ENCODE peak calls at places on chromosomes 12 and 14, in nine cellular contexts. One of them, this sample, is unnamed.

GRCh38 chr14:78576437-78577166 is 406.4 kb downstream of the NRXN3 start:
- DNase-seq in OCI-M1: no peak
- DNase-seq in dorsolateral prefrontal cortex: no peak
- DNase-seq in C1 segment of cervical spinal cord: no peak
- DNase-seq in RWPE1: no peak
- DNase-seq in mesendoderm: no peak
- DNase-seq in H9: no peak
- DNase-seq in NCI-H1092 treated with DMSO at 0.1 percent for 48 hours: no peak
- DNase-seq in retina: no peak
- DNase-seq in this sample: no peak

GRCh38 chr12:87413784-87414183 is 615.4 kb downstream of the C12orf50 start:
- DNase-seq in OCI-M1: no peak
- DNase-seq in C1 segment of cervical spinal cord: no peak
- DNase-seq in NCI-H1092 treated with DMSO at 0.1 percent for 48 hours: no peak
- DNase-seq in mesendoderm: no peak
- DNase-seq in dorsolateral prefrontal cortex: no peak
- DNase-seq in retina: no peak
- DNase-seq in H9: no peak
- DNase-seq in RWPE1: no peak
- DNase-seq in this sample: no peak

GRCh38 chr12:108565976-108566375 is 3.6 kb downstream of the ISCU start:
- DNase-seq in retina: no peak
- DNase-seq in OCI-M1: no peak
- DNase-seq in dorsolateral prefrontal cortex: peak; percentile 26
- DNase-seq in H9: no peak
- DNase-seq in RWPE1: peak; percentile 85
- DNase-seq in C1 segment of cervical spinal cord: no peak
- DNase-seq in mesendoderm: no peak
- DNase-seq in NCI-H1092 treated with DMSO at 0.1 percent for 48 hours: peak; percentile 84
- DNase-seq in this sample: no peak

GRCh38 chr14:24095196-24096068 is 1.3 kb downstream of the PCK2 start:
- DNase-seq in C1 segment of cervical spinal cord: peak; percentile 14
- DNase-seq in NCI-H1092 treated with DMSO at 0.1 percent for 48 hours: no peak
- DNase-seq in mesendoderm: peak; percentile 94
- DNase-seq in retina: peak; percentile 82
- DNase-seq in OCI-M1: peak; percentile 89
- DNase-seq in RWPE1: no peak
- DNase-seq in H9: peak; percentile 87
- DNase-seq in dorsolateral prefrontal cortex: no peak
- DNase-seq in this sample: peak; percentile 61

GRCh38 chr12:5694759-5695409 is 250.2 kb downstream of the ANO2 start:
- DNase-seq in NCI-H1092 treated with DMSO at 0.1 percent for 48 hours: no peak
- DNase-seq in OCI-M1: no peak
- DNase-seq in RWPE1: peak; percentile 3
- DNase-seq in C1 segment of cervical spinal cord: no peak
- DNase-seq in H9: peak; percentile 4
- DNase-seq in retina: no peak
- DNase-seq in mesendoderm: no peak
- DNase-seq in dorsolateral prefrontal cortex: no peak
- DNase-seq in this sample: no peak

GRCh38 chr12:111424793-111425251 is 19.1 kb downstream of the SH2B3 start:
- DNase-seq in RWPE1: no peak
- DNase-seq in NCI-H1092 treated with DMSO at 0.1 percent for 48 hours: no peak
- DNase-seq in retina: no peak
- DNase-seq in dorsolateral prefrontal cortex: no peak
- DNase-seq in C1 segment of cervical spinal cord: no peak
- DNase-seq in OCI-M1: no peak
- DNase-seq in H9: peak; percentile 81
- DNase-seq in mesendoderm: peak; percentile 58
- DNase-seq in this sample: peak; percentile 53

GRCh38 chr14:105350450-105351244 is 36.1 kb downstream of the PACS2 start:
- DNase-seq in NCI-H1092 treated with DMSO at 0.1 percent for 48 hours: no peak
- DNase-seq in OCI-M1: no peak
- DNase-seq in H9: no peak
- DNase-seq in mesendoderm: no peak
- DNase-seq in C1 segment of cervical spinal cord: no peak
- DNase-seq in RWPE1: no peak
- DNase-seq in retina: no peak
- DNase-seq in dorsolateral prefrontal cortex: no peak
- DNase-seq in this sample: no peak

GRCh38 chr12:46908236-46908935 is 82.6 kb upstream of the SLC38A4 start:
- DNase-seq in RWPE1: peak; percentile 34
- DNase-seq in NCI-H1092 treated with DMSO at 0.1 percent for 48 hours: no peak
- DNase-seq in OCI-M1: no peak
- DNase-seq in H9: no peak
- DNase-seq in C1 segment of cervical spinal cord: no peak
- DNase-seq in dorsolateral prefrontal cortex: no peak
- DNase-seq in retina: no peak
- DNase-seq in mesendoderm: peak; percentile 3
- DNase-seq in this sample: no peak

GRCh38 chr14:55103005-55103640 is 25.9 kb upstream of the LGALS3 start:
- DNase-seq in dorsolateral prefrontal cortex: no peak
- DNase-seq in H9: peak; percentile 89
- DNase-seq in mesendoderm: peak; percentile 97
- DNase-seq in RWPE1: peak; percentile 95
- DNase-seq in retina: no peak
- DNase-seq in C1 segment of cervical spinal cord: no peak
- DNase-seq in OCI-M1: peak; percentile 12
- DNase-seq in NCI-H1092 treated with DMSO at 0.1 percent for 48 hours: no peak
- DNase-seq in this sample: peak; percentile 62

GRCh38 chr14:98721061-98721460 is 550.9 kb downstream of the BCL11B start:
- DNase-seq in dorsolateral prefrontal cortex: no peak
- DNase-seq in RWPE1: no peak
- DNase-seq in OCI-M1: no peak
- DNase-seq in mesendoderm: no peak
- DNase-seq in H9: no peak
- DNase-seq in retina: no peak
- DNase-seq in C1 segment of cervical spinal cord: no peak
- DNase-seq in NCI-H1092 treated with DMSO at 0.1 percent for 48 hours: no peak
- DNase-seq in this sample: no peak

GRCh38 chr12:113613414-113613813 is 141.7 kb upstream of the LHX5 start:
- DNase-seq in C1 segment of cervical spinal cord: no peak
- DNase-seq in OCI-M1: no peak
- DNase-seq in retina: no peak
- DNase-seq in mesendoderm: no peak
- DNase-seq in dorsolateral prefrontal cortex: no peak
- DNase-seq in NCI-H1092 treated with DMSO at 0.1 percent for 48 hours: no peak
- DNase-seq in H9: no peak
- DNase-seq in RWPE1: no peak
- DNase-seq in this sample: no peak

GRCh38 chr14:33954016-33954598 is 3.2 kb upstream of the EGLN3 start:
- DNase-seq in OCI-M1: no peak
- DNase-seq in NCI-H1092 treated with DMSO at 0.1 percent for 48 hours: peak; percentile 44
- DNase-seq in mesendoderm: no peak
- DNase-seq in retina: no peak
- DNase-seq in H9: no peak
- DNase-seq in dorsolateral prefrontal cortex: no peak
- DNase-seq in RWPE1: no peak
- DNase-seq in C1 segment of cervical spinal cord: no peak
- DNase-seq in this sample: no peak

GRCh38 chr12:113314121-113314529 is 20.8 kb downstream of the SLC8B1 start:
- DNase-seq in C1 segment of cervical spinal cord: no peak
- DNase-seq in dorsolateral prefrontal cortex: no peak
- DNase-seq in H9: no peak
- DNase-seq in NCI-H1092 treated with DMSO at 0.1 percent for 48 hours: no peak
- DNase-seq in OCI-M1: no peak
- DNase-seq in retina: no peak
- DNase-seq in mesendoderm: no peak
- DNase-seq in RWPE1: no peak
- DNase-seq in this sample: no peak

GRCh38 chr12:46491548-46491947 is 119.0 kb upstream of the SLC38A2 start:
- DNase-seq in mesendoderm: no peak
- DNase-seq in retina: no peak
- DNase-seq in OCI-M1: no peak
- DNase-seq in dorsolateral prefrontal cortex: no peak
- DNase-seq in RWPE1: no peak
- DNase-seq in C1 segment of cervical spinal cord: no peak
- DNase-seq in NCI-H1092 treated with DMSO at 0.1 percent for 48 hours: no peak
- DNase-seq in H9: no peak
- DNase-seq in this sample: no peak

GRCh38 chr14:36396798-36397197 is 76.4 kb upstream of the MBIP start:
- DNase-seq in C1 segment of cervical spinal cord: no peak
- DNase-seq in retina: no peak
- DNase-seq in RWPE1: no peak
- DNase-seq in H9: no peak
- DNase-seq in dorsolateral prefrontal cortex: no peak
- DNase-seq in mesendoderm: no peak
- DNase-seq in OCI-M1: no peak
- DNase-seq in NCI-H1092 treated with DMSO at 0.1 percent for 48 hours: no peak
- DNase-seq in this sample: no peak

GRCh38 chr14:58107947-58108552 is 44.0 kb downstream of the ARMH4 start:
- DNase-seq in H9: no peak
- DNase-seq in RWPE1: peak; percentile 42
- DNase-seq in dorsolateral prefrontal cortex: peak; percentile 42
- DNase-seq in NCI-H1092 treated with DMSO at 0.1 percent for 48 hours: peak; percentile 67
- DNase-seq in C1 segment of cervical spinal cord: no peak
- DNase-seq in retina: peak; percentile 34
- DNase-seq in OCI-M1: peak; percentile 66
- DNase-seq in mesendoderm: peak; percentile 56
- DNase-seq in this sample: peak; percentile 64

GRCh38 chr14:57417228-57417627 is 26.8 kb downstream of the NAA30 start:
- DNase-seq in NCI-H1092 treated with DMSO at 0.1 percent for 48 hours: no peak
- DNase-seq in H9: no peak
- DNase-seq in mesendoderm: no peak
- DNase-seq in C1 segment of cervical spinal cord: no peak
- DNase-seq in dorsolateral prefrontal cortex: no peak
- DNase-seq in OCI-M1: no peak
- DNase-seq in retina: no peak
- DNase-seq in RWPE1: no peak
- DNase-seq in this sample: no peak

GRCh38 chr12:7120166-7120565 is 8.5 kb downstream of the RBP5 start:
- DNase-seq in NCI-H1092 treated with DMSO at 0.1 percent for 48 hours: no peak
- DNase-seq in retina: no peak
- DNase-seq in C1 segment of cervical spinal cord: no peak
- DNase-seq in H9: no peak
- DNase-seq in RWPE1: no peak
- DNase-seq in mesendoderm: no peak
- DNase-seq in dorsolateral prefrontal cortex: no peak
- DNase-seq in OCI-M1: no peak
- DNase-seq in this sample: no peak

GRCh38 chr12:30985814-30986452 is 59.4 kb downstream of the TSPAN11 start:
- DNase-seq in retina: peak; percentile 65
- DNase-seq in dorsolateral prefrontal cortex: peak; percentile 76
- DNase-seq in H9: peak; percentile 85
- DNase-seq in C1 segment of cervical spinal cord: peak; percentile 38
- DNase-seq in NCI-H1092 treated with DMSO at 0.1 percent for 48 hours: peak; percentile 43
- DNase-seq in RWPE1: peak; percentile 66
- DNase-seq in mesendoderm: peak; percentile 70
- DNase-seq in OCI-M1: peak; percentile 67
- DNase-seq in this sample: peak; percentile 76

GRCh38 chr12:27331299-27331926 is 1.2 kb upstream of the BMAL2 start:
- DNase-seq in OCI-M1: peak; percentile 91
- DNase-seq in H9: no peak
- DNase-seq in NCI-H1092 treated with DMSO at 0.1 percent for 48 hours: no peak
- DNase-seq in C1 segment of cervical spinal cord: no peak
- DNase-seq in dorsolateral prefrontal cortex: no peak
- DNase-seq in RWPE1: peak; percentile 86
- DNase-seq in retina: no peak
- DNase-seq in mesendoderm: no peak
- DNase-seq in this sample: no peak

GRCh38 chr12:32399373-32400113 is at the start of gene FGD4:
- DNase-seq in retina: peak; percentile 94
- DNase-seq in H9: peak; percentile 95
- DNase-seq in RWPE1: peak; percentile 92
- DNase-seq in dorsolateral prefrontal cortex: peak; percentile 81
- DNase-seq in NCI-H1092 treated with DMSO at 0.1 percent for 48 hours: peak; percentile 85
- DNase-seq in mesendoderm: peak; percentile 96
- DNase-seq in C1 segment of cervical spinal cord: peak; percentile 52
- DNase-seq in OCI-M1: peak; percentile 86
- DNase-seq in this sample: peak; percentile 95

GRCh38 chr12:4441355-4442330 is 4.0 kb downstream of the FGF6 start:
- DNase-seq in NCI-H1092 treated with DMSO at 0.1 percent for 48 hours: peak; percentile 66
- DNase-seq in H9: peak; percentile 79
- DNase-seq in C1 segment of cervical spinal cord: no peak
- DNase-seq in retina: peak; percentile 55
- DNase-seq in dorsolateral prefrontal cortex: no peak
- DNase-seq in RWPE1: no peak
- DNase-seq in mesendoderm: peak; percentile 97
- DNase-seq in OCI-M1: no peak
- DNase-seq in this sample: peak; percentile 62

GRCh38 chr14:69501362-69501964 is 16.9 kb downstream of the PLEKHD1 start:
- DNase-seq in C1 segment of cervical spinal cord: peak; percentile 32
- DNase-seq in retina: no peak
- DNase-seq in H9: no peak
- DNase-seq in dorsolateral prefrontal cortex: peak; percentile 79
- DNase-seq in OCI-M1: no peak
- DNase-seq in NCI-H1092 treated with DMSO at 0.1 percent for 48 hours: peak; percentile 95
- DNase-seq in mesendoderm: no peak
- DNase-seq in RWPE1: no peak
- DNase-seq in this sample: no peak

GRCh38 chr12:47244730-47245285 is 165.0 kb upstream of the AMIGO2 start:
- DNase-seq in dorsolateral prefrontal cortex: no peak
- DNase-seq in OCI-M1: no peak
- DNase-seq in retina: no peak
- DNase-seq in RWPE1: no peak
- DNase-seq in H9: no peak
- DNase-seq in C1 segment of cervical spinal cord: no peak
- DNase-seq in NCI-H1092 treated with DMSO at 0.1 percent for 48 hours: no peak
- DNase-seq in mesendoderm: no peak
- DNase-seq in this sample: no peak

GRCh38 chr12:92185052-92185451 is 39.4 kb upstream of the BTG1 start:
- DNase-seq in C1 segment of cervical spinal cord: no peak
- DNase-seq in H9: no peak
- DNase-seq in RWPE1: no peak
- DNase-seq in NCI-H1092 treated with DMSO at 0.1 percent for 48 hours: no peak
- DNase-seq in OCI-M1: peak; percentile 18
- DNase-seq in mesendoderm: no peak
- DNase-seq in retina: no peak
- DNase-seq in dorsolateral prefrontal cortex: no peak
- DNase-seq in this sample: no peak

GRCh38 chr12:19643635-19644034 is 204.3 kb downstream of the AEBP2 start:
- DNase-seq in OCI-M1: peak; percentile 58
- DNase-seq in mesendoderm: peak; percentile 96
- DNase-seq in NCI-H1092 treated with DMSO at 0.1 percent for 48 hours: peak; percentile 66
- DNase-seq in RWPE1: peak; percentile 40
- DNase-seq in C1 segment of cervical spinal cord: no peak
- DNase-seq in H9: peak; percentile 73
- DNase-seq in dorsolateral prefrontal cortex: no peak
- DNase-seq in retina: peak; percentile 29
- DNase-seq in this sample: peak; percentile 87

GRCh38 chr14:41280745-41281144 is 325.9 kb upstream of the LRFN5 start:
- DNase-seq in NCI-H1092 treated with DMSO at 0.1 percent for 48 hours: peak; percentile 44
- DNase-seq in dorsolateral prefrontal cortex: no peak
- DNase-seq in C1 segment of cervical spinal cord: no peak
- DNase-seq in H9: no peak
- DNase-seq in OCI-M1: peak; percentile 36
- DNase-seq in RWPE1: no peak
- DNase-seq in mesendoderm: peak; percentile 37
- DNase-seq in retina: no peak
- DNase-seq in this sample: peak; percentile 42

GRCh38 chr12:55659486-55660385 is 23.0 kb downstream of the OR10P1 start:
- DNase-seq in mesendoderm: peak; percentile 45
- DNase-seq in H9: no peak
- DNase-seq in NCI-H1092 treated with DMSO at 0.1 percent for 48 hours: no peak
- DNase-seq in OCI-M1: peak; percentile 55
- DNase-seq in dorsolateral prefrontal cortex: peak; percentile 4
- DNase-seq in retina: peak; percentile 18
- DNase-seq in C1 segment of cervical spinal cord: no peak
- DNase-seq in RWPE1: no peak
- DNase-seq in this sample: peak; percentile 49

GRCh38 chr14:58533417-58533816 is 104.3 kb upstream of the DACT1 start:
- DNase-seq in OCI-M1: no peak
- DNase-seq in dorsolateral prefrontal cortex: no peak
- DNase-seq in mesendoderm: peak; percentile 3
- DNase-seq in H9: no peak
- DNase-seq in retina: peak; percentile 25
- DNase-seq in RWPE1: no peak
- DNase-seq in NCI-H1092 treated with DMSO at 0.1 percent for 48 hours: no peak
- DNase-seq in C1 segment of cervical spinal cord: peak; percentile 30
- DNase-seq in this sample: peak; percentile 39

GRCh38 chr12:49813131-49813530 is 15.1 kb downstream of the NCKAP5L start:
- DNase-seq in dorsolateral prefrontal cortex: no peak
- DNase-seq in OCI-M1: no peak
- DNase-seq in mesendoderm: no peak
- DNase-seq in C1 segment of cervical spinal cord: no peak
- DNase-seq in RWPE1: no peak
- DNase-seq in retina: no peak
- DNase-seq in NCI-H1092 treated with DMSO at 0.1 percent for 48 hours: no peak
- DNase-seq in H9: no peak
- DNase-seq in this sample: no peak